ENCODE peak calls at places on chromosomes 6 and 20, in six cellular contexts. N is stomach, B is A549, Y is GM12878, R is tibial nerve, D is upper lobe of left lung. A is an unnamed sample.

GRCh38 chr6:141552463-141552862 is 580.3 kb upstream of the GJE1 start:
- DNase-seq in N (no peak), B (peak; percentile 38), Y (peak; percentile 34), R (no peak), D (no peak), A (no peak)

GRCh38 chr20:43900496-43900895 is 14.2 kb upstream of the TOX2 start:
- DNase-seq in N (no peak), B (no peak), Y (no peak), R (no peak), D (no peak), A (no peak)

GRCh38 chr6:35168461-35168861 is 27.3 kb upstream of the TCP11 start:
- DNase-seq in N (no peak), B (no peak), Y (no peak), R (no peak), D (no peak), A (no peak)

GRCh38 chr6:135451617-135452190 is 45.8 kb downstream of the AHI1 start:
- DNase-seq in N (no peak), B (no peak), Y (no peak), R (no peak), D (no peak), A (no peak)

GRCh38 chr20:21936720-21937380 is 231.4 kb downstream of the PAX1 start:
- DNase-seq in N (no peak), B (no peak), Y (no peak), R (no peak), D (no peak), A (no peak)

GRCh38 chr6:138987299-138987642 is 782 bp downstream of the REPS1 start:
- DNase-seq in N (no peak), B (no peak), Y (no peak), R (no peak), D (no peak), A (peak; percentile 66)

GRCh38 chr6:128073389-128073788 is 172.5 kb upstream of the THEMIS start:
- DNase-seq in N (no peak), B (no peak), Y (no peak), R (no peak), D (no peak), A (no peak)

GRCh38 chr6:21132856-21133610 is 460.5 kb upstream of the SOX4 start:
- DNase-seq in N (no peak), B (no peak), Y (no peak), R (no peak), D (no peak), A (no peak)

GRCh38 chr6:108557494-108558371 is 3.0 kb upstream of the FOXO3 start:
- DNase-seq in N (peak; percentile 82), B (no peak), Y (no peak), R (peak; percentile 64), D (peak; percentile 82), A (peak; percentile 79)

GRCh38 chr6:151917531-151918329 is 110.2 kb downstream of the ESR1 start:
- DNase-seq in N (no peak), B (no peak), Y (no peak), R (no peak), D (no peak), A (no peak)

GRCh38 chr6:82006027-82006738 is 241.4 kb downstream of the IBTK start:
- DNase-seq in N (no peak), B (no peak), Y (no peak), R (no peak), D (peak; percentile 27), A (no peak)

GRCh38 chr6:72665599-72665998 is 43.7 kb downstream of the KCNQ5 start:
- DNase-seq in N (no peak), B (no peak), Y (no peak), R (no peak), D (no peak), A (no peak)

GRCh38 chr20:63943808-63944077 is 12.5 kb downstream of the UCKL1 start:
- DNase-seq in N (no peak), B (no peak), Y (no peak), R (no peak), D (no peak), A (no peak)

GRCh38 chr6:84652356-84653026 is 111.9 kb downstream of the TBX18 start:
- DNase-seq in N (no peak), B (peak; percentile 2), Y (no peak), R (no peak), D (no peak), A (no peak)

GRCh38 chr6:164897523-164898094 is 411.8 kb downstream of the C6orf118 start:
- DNase-seq in N (no peak), B (no peak), Y (no peak), R (no peak), D (no peak), A (no peak)

GRCh38 chr6:152054441-152054840 is 247.0 kb downstream of the ESR1 start:
- DNase-seq in N (no peak), B (no peak), Y (no peak), R (no peak), D (no peak), A (no peak)

GRCh38 chr6:125512621-125513020 is 210.9 kb upstream of the HDDC2 start:
- DNase-seq in N (no peak), B (no peak), Y (no peak), R (no peak), D (no peak), A (no peak)

GRCh38 chr6:44216677-44217331 is at the start of gene MYMX:
- DNase-seq in N (peak; percentile 59), B (no peak), Y (no peak), R (no peak), D (peak; percentile 26), A (peak; percentile 78)

GRCh38 chr6:138795809-138796469 is at the start of gene ECT2L:
- DNase-seq in N (peak; percentile 60), B (no peak), Y (no peak), R (peak; percentile 29), D (peak; percentile 44), A (peak; percentile 82)

GRCh38 chr20:4195499-4195898 is 180.1 kb upstream of the RNF24 start:
- DNase-seq in N (no peak), B (peak; percentile 52), Y (no peak), R (no peak), D (no peak), A (no peak)

GRCh38 chr6:156906451-156906850 is 129.3 kb downstream of the ARID1B start:
- DNase-seq in N (no peak), B (no peak), Y (no peak), R (no peak), D (no peak), A (no peak)

GRCh38 chr20:43925786-43926185 is 11.1 kb downstream of the TOX2 start:
- DNase-seq in N (no peak), B (no peak), Y (no peak), R (no peak), D (no peak), A (no peak)

GRCh38 chr20:46933150-46933549 is 38.5 kb downstream of the EYA2 start:
- DNase-seq in N (no peak), B (no peak), Y (no peak), R (no peak), D (no peak), A (no peak)

GRCh38 chr6:112701201-112701600 is 354.1 kb downstream of the RFPL4B start:
- DNase-seq in N (no peak), B (no peak), Y (no peak), R (peak; percentile 13), D (no peak), A (no peak)

GRCh38 chr6:41524634-41525011 is 21.6 kb upstream of the FOXP4 start:
- DNase-seq in N (no peak), B (no peak), Y (no peak), R (no peak), D (no peak), A (no peak)

DNA sequence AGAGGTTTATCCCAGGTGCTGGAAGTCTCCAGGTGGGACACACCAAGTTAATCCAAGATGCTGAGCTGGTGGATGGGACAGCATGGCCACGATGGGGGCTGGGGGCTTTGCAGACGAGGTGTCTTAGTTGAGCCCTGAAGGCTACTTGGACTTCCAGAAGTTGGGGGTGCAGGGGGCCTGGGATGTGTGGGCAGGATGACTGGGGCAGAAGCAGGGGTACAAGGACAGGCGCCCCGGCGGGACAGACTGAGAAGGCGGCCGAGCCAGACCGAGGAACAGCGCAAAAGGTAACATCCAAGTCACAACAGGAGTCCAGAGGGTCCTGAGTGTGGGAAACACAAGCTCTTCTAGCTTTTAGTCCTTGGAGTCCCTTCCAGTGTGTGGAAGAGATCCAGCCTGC is 23.8 kb downstream of the RAMACL start:
- DNase-seq in N (no peak), B (no peak), Y (no peak), R (no peak), D (no peak), A (no peak)
- TF ChIP-seq EP300 in N (no peak), B (no peak), Y (no peak), R (no peak), D (no peak), A (no peak)

DNA sequence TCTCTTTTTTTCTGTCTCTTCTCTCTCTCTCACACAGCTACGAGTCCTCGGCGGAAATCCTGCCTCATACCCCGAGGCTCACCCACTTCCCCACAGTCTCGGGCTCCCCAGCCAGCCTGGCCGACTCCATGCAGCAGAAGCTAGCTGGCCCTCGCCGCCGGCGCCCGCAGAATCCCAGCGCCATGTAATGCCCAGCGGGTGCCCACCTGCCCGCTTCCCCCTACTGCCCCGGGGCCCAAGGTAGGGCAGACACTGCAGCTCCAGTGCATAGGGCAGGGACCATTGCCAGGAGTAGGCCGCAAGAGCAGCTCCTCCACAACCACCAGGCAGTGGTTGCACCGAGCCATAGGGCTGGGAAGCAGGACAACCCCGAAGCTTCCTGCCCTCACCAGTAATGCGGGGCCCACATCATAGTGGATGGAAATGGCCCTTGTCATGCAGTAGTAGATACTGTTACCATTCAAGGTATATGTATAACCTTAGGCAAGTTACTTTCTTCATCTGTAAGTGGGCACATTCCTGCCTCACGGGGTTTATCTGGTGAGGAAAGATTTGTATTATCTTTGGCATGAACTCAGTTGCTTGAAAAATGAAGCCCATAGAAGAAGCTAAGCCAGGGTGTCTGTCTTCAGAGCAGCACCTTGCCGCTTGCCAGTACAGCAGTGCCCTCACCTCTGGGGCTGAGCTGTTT is 36.9 kb upstream of the ID1 start:
- DNase-seq in N (no peak), B (no peak), Y (no peak), R (no peak), D (no peak), A (no peak)
- TF ChIP-seq CTCF in N (no peak), B (no peak), Y (no peak), R (no peak), D (no peak), A (no peak)

GRCh38 chr6:111552241-111552744 is 53.4 kb downstream of the TRAF3IP2 start:
- DNase-seq in N (peak; percentile 82), B (no peak), Y (no peak), R (peak; percentile 73), D (peak; percentile 71), A (peak; percentile 91)
- H3K4me3 ChIP-seq in N (no peak overlapping the region), B (no peak overlapping the region), Y (no peak overlapping the region), R (peak overlapping the region; percentile 3), D (peak overlapping the region; percentile 5), A (no peak overlapping the region)

GRCh38 chr6:6880745-6881437 is 226.9 kb upstream of the RREB1 start:
- DNase-seq in N (no peak), B (no peak), Y (no peak), R (no peak), D (no peak), A (no peak)

GRCh38 chr6:6884193-6884627 is 223.6 kb upstream of the RREB1 start:
- DNase-seq in N (no peak), B (no peak), Y (no peak), R (no peak), D (peak; percentile 63), A (no peak)

GRCh38 chr6:6883011-6883410 is 224.8 kb upstream of the RREB1 start:
- DNase-seq in N (no peak), B (no peak), Y (no peak), R (no peak), D (no peak), A (no peak)

GRCh38 chr6:6881438-6882267 is 226.1 kb upstream of the RREB1 start:
- DNase-seq in N (no peak), B (no peak), Y (no peak), R (no peak), D (no peak), A (no peak)

GRCh38 chr6:6882593-6882992 is 225.2 kb upstream of the RREB1 start:
- DNase-seq in N (no peak), B (no peak), Y (no peak), R (no peak), D (no peak), A (no peak)
- TF ChIP-seq EP300 in N (no peak), B (no peak), Y (no peak), R (no peak), D (no peak), A (no peak)

A was measured in sigmoid colon.